ENCODE peak calls at places on chromosomes 3 and 15, in seven cellular contexts. R is AG08396, V is DMS79 treated with DMSO at 0.1 percent for 48 hours, E is RWPE1, B is Ammon's horn, H is frontal cortex, X is posterior vena cava. F is an unnamed sample.
A peak's percentile ranks its signal among the peaks of the same experiment; 100 is the strongest.

GRCh38 chr3:171444291-171444690 is 15.9 kb downstream of the TNIK start:
- DNase-seq in H (no peak), R (no peak), B (no peak), V (no peak), X (no peak), E (no peak), F (no peak)

GRCh38 chr3:5002174-5002870 is 23.1 kb downstream of the BHLHE40 start:
- DNase-seq in R (no peak), V (no peak), H (no peak), E (no peak), X (no peak), B (no peak), F (no peak)

GRCh38 chr3:195062866-195063540 is 208.0 kb downstream of the XXYLT1 start:
- DNase-seq in B (no peak), E (no peak), R (no peak), V (no peak), H (no peak), X (peak; percentile 73), F (no peak)

GRCh38 chr3:29310865-29311264 is 30.0 kb downstream of the RBMS3 start:
- DNase-seq in H (no peak), B (no peak), X (no peak), R (no peak), V (no peak), E (no peak), F (no peak)

GRCh38 chr15:88419830-88420229 is 47.4 kb downstream of the MRPL46 start:
- DNase-seq in E (no peak), H (no peak), V (no peak), X (no peak), R (peak; percentile 48), B (no peak), F (no peak)

GRCh38 chr3:61663728-61664492 is 102.5 kb downstream of the PTPRG start:
- DNase-seq in H (no peak), B (no peak), V (peak; percentile 6), E (peak; percentile 59), X (no peak), R (peak; percentile 87), F (no peak)

GRCh38 chr3:5231536-5231935 is 44.0 kb downstream of the EDEM1 start:
- DNase-seq in X (no peak), V (no peak), H (no peak), B (peak; percentile 23), R (no peak), E (no peak), F (no peak)

GRCh38 chr3:123346726-123347125 is 102.2 kb downstream of the ADCY5 start:
- DNase-seq in V (no peak), B (peak; percentile 63), H (no peak), X (peak; percentile 78), E (no peak), R (no peak), F (no peak)

GRCh38 chr3:88480822-88481221 is 331.1 kb downstream of the C3orf38 start:
- DNase-seq in B (no peak), X (no peak), V (no peak), R (no peak), H (no peak), E (no peak), F (no peak)

GRCh38 chr3:157145566-157145965 is 14.4 kb downstream of the CCNL1 start:
- DNase-seq in R (no peak), H (no peak), E (no peak), X (no peak), V (no peak), B (no peak), F (no peak)

GRCh38 chr3:73805435-73805834 is 180.7 kb upstream of the PDZRN3 start:
- DNase-seq in X (peak; percentile 85), E (no peak), B (peak; percentile 33), R (no peak), V (no peak), H (no peak), F (no peak)

GRCh38 chr3:141877911-141878310 is 1.5 kb downstream of the ATP1B3 start:
- DNase-seq in X (no peak), V (peak; percentile 39), H (no peak), E (peak; percentile 12), R (peak; percentile 29), B (no peak), F (no peak)

GRCh38 chr15:101813803-101814534 is 2.0 kb downstream of the OR4F15 start:
- DNase-seq in R (peak; percentile 42), X (no peak), V (no peak), H (no peak), E (no peak), B (no peak), F (no peak)

GRCh38 chr15:30059771-30060170 is 23.0 kb upstream of the GOLGA8J start:
- DNase-seq in R (no peak), X (no peak), H (peak; percentile 39), V (no peak), B (peak; percentile 71), E (no peak), F (no peak)

GRCh38 chr3:41274944-41275668 is 75.8 kb downstream of the CTNNB1 start:
- DNase-seq in E (no peak), V (no peak), X (no peak), R (peak; percentile 63), H (no peak), B (no peak), F (no peak)

GRCh38 chr3:23738946-23739345 is 66.8 kb upstream of the UBE2E1 start:
- DNase-seq in X (no peak), E (peak; percentile 54), B (no peak), V (no peak), R (no peak), H (no peak), F (no peak)

GRCh38 chr3:116199063-116199462 is 246.2 kb downstream of the LSAMP start:
- DNase-seq in H (no peak), R (no peak), B (no peak), E (no peak), X (no peak), V (no peak), F (no peak)

GRCh38 chr15:100687532-100688215 is 85.3 kb downstream of the ASB7 start:
- DNase-seq in V (no peak), R (peak; percentile 50), H (no peak), B (no peak), E (peak; percentile 78), X (no peak), F (no peak)

GRCh38 chr15:56802164-56802563 is 68.9 kb upstream of the ZNF280D start:
- DNase-seq in V (no peak), R (no peak), B (no peak), E (no peak), X (no peak), H (no peak), F (no peak)

GRCh38 chr3:25291524-25291923 is 136.5 kb upstream of the RARB start:
- DNase-seq in E (no peak), H (no peak), B (no peak), X (no peak), R (no peak), V (peak; percentile 18), F (no peak)

GRCh38 chr15:66006986-66007385 is 137.7 kb downstream of the RAB11A start:
- DNase-seq in H (no peak), E (peak; percentile 82), X (no peak), V (no peak), R (no peak), B (no peak), F (no peak)

GRCh38 chr3:149542375-149543312 is 68.1 kb downstream of the TM4SF4 start:
- DNase-seq in E (no peak), X (no peak), B (no peak), V (no peak), R (no peak), H (no peak), F (no peak)

GRCh38 chr3:100482181-100482580 is 10.2 kb upstream of the TMEM45A start:
- DNase-seq in V (no peak), X (no peak), E (no peak), R (no peak), H (no peak), B (no peak), F (no peak)

GRCh38 chr15:67048281-67049279 is 16.8 kb upstream of the SMAD3 start:
- DNase-seq in X (no peak), E (peak; percentile 79), V (no peak), H (no peak), B (no peak), R (peak; percentile 79), F (no peak)

GRCh38 chr3:188578579-188579363 is 424.8 kb downstream of the LPP start:
- DNase-seq in H (no peak), V (no peak), X (peak; percentile 89), B (peak; percentile 26), E (no peak), R (peak; percentile 35), F (no peak)

GRCh38 chr3:140186421-140186920 is 251.5 kb downstream of the CLSTN2 start:
- DNase-seq in E (peak; percentile 10), X (no peak), V (peak; percentile 84), B (peak; percentile 62), H (no peak), R (no peak), F (peak; percentile 92)

F was measured in COR-L47.